ENCODE peak calls at places on chromosome 5, in eight cellular contexts. W is ovary, M is cardiac muscle cell, U is transverse colon, I is heart left ventricle, D is foreskin keratinocyte, F is A549, Y is type B pancreatic cell. J is an unnamed sample.

GRCh38 chr5:102919211-102919610 is 164.1 kb downstream of the PAM start:
- DNase-seq in W (no peak), U (no peak), I (no peak), Y (no peak), F (no peak), D (no peak), M (no peak), J (no peak)

GRCh38 chr5:4537489-4537888 is 602.6 kb upstream of the ADAMTS16 start:
- DNase-seq in M (no peak), I (no peak), D (no peak), F (no peak), W (no peak), Y (no peak), U (no peak), J (no peak)

GRCh38 chr5:111781200-111781599 is 24.2 kb upstream of the NREP start:
- DNase-seq in I (peak), W (peak), F (no peak), U (peak), M (no peak), Y (no peak), D (no peak), J (peak)

GRCh38 chr5:74500037-74500917 is 140.3 kb downstream of the ENC1 start:
- DNase-seq in U (no peak), D (no peak), W (no peak), I (no peak), F (no peak), Y (no peak), M (no peak), J (no peak)

GRCh38 chr5:95960802-95961616 is 642 bp downstream of the ELL2 start:
- DNase-seq in I (peak), Y (peak), D (no peak), M (peak), U (peak), F (peak), W (peak), J (peak)

GRCh38 chr5:98773214-98773463 is 324 bp upstream of the RGMB start:
- DNase-seq in W (no peak), D (no peak), M (no peak), Y (no peak), I (no peak), F (no peak), U (no peak), J (no peak)

GRCh38 chr5:138601444-138601843 is 26.2 kb upstream of the HSPA9 start:
- DNase-seq in M (no peak), F (no peak), U (peak), W (no peak), Y (no peak), I (no peak), D (peak), J (peak)

GRCh38 chr5:52668139-52668538 is 119.6 kb upstream of the ITGA1 start:
- DNase-seq in I (no peak), M (no peak), D (no peak), F (no peak), Y (no peak), W (no peak), U (no peak), J (no peak)

GRCh38 chr5:134935711-134936602 is 31.0 kb downstream of the PCBD2 start:
- DNase-seq in M (no peak), F (no peak), Y (no peak), U (no peak), I (no peak), D (no peak), W (no peak), J (no peak)

DNA sequence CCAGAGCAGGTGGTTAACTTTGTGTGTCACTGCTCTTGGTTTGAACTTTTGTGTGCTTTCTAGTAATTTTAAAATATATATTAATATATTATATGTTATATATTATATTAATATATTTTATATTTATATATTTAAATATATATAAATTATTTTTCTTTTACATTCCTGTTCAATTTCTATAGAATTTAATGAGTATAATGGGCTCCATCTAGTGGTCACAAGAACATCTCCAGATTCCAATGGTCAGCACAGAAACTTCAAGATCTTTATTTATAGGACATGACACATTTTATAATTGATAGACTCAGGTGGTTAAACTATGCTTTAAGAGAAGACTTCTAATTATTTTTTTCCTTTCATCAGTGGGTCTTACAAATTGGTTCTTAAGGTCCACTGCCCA is 39.1 kb downstream of the COL23A1 start:
- DNase-seq in M (peak), Y (no peak), F (peak), U (no peak), I (no peak), W (no peak), D (no peak), J (no peak)
- TF ChIP-seq CTCF in M (peak), Y (peak), F (peak), U (peak), I (peak), W (no peak), D (peak), J (no peak)

GRCh38 chr5:150117945-150118560 is 31.7 kb upstream of the CSF1R start:
- DNase-seq in W (no peak), I (no peak), F (no peak), U (no peak), D (no peak), Y (no peak), M (no peak), J (peak)

GRCh38 chr5:150120617-150121447 is 34.5 kb upstream of the CSF1R start:
- DNase-seq in F (no peak), W (peak), Y (no peak), M (no peak), I (no peak), U (no peak), D (no peak), J (peak)

GRCh38 chr5:150118561-150119229 is 32.3 kb upstream of the CSF1R start:
- DNase-seq in D (no peak), W (no peak), Y (no peak), U (no peak), F (no peak), I (no peak), M (no peak), J (no peak)

GRCh38 chr5:150120062-150120441 is 33.7 kb upstream of the CSF1R start:
- DNase-seq in Y (no peak), I (no peak), W (peak), M (no peak), D (no peak), U (peak), F (no peak), J (no peak)

DNA sequence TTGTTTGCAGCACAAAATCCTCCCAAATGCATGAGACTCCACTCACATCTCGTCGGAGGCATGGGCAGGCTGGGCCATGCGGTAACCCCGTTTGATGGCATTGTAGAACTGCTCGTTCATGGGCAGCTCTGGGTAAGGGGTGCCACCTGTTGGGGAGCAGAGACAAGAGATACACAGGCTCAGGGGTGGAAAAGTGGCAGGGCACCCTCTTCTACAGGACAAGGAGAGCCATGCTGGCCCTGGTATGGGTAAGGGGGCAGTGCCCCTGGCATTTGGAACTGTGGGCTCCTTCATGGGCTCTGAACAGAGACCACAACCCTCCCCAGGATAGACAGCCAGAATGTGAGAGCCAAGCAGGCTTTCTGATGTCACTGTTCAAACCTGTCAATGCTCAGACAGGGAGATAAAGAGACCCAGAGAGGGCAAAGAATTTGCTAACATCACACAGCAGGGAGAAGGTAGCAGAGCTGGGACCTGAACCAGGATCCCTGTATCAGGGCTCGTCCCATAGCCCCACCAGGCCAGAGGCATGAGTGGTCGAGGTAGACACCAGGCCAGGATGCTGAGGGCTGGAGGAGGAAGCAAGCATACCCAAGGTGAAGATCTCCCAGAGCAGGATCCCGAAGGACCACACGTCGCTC is 33.2 kb upstream of the CSF1R start:
- DNase-seq in F (no peak), I (no peak), D (no peak), Y (no peak), M (no peak), W (peak), U (peak), J (no peak)
- TF ChIP-seq CTCF in F (no peak), I (no peak), D (peak), Y (no peak), M (no peak), W (no peak), U (no peak), J (no peak)

GRCh38 chr5:133919148-133920136 is 49.0 kb downstream of the C5orf15 start:
- DNase-seq in I (no peak), M (no peak), F (no peak), D (no peak), W (no peak), U (no peak), Y (no peak), J (no peak)
- TF ChIP-seq CTCF in I (no peak), M (peak), F (no peak), D (no peak), W (no peak), U (no peak), Y (no peak), J (no peak)

GRCh38 chr5:172646716-172647285 is 5.7 kb downstream of the NEURL1B start:
- DNase-seq in I (peak), Y (no peak), D (no peak), M (peak), U (peak), F (peak), W (no peak), J (peak)
- TF ChIP-seq CTCF in I (peak), Y (peak), D (peak), M (peak), U (peak), F (no peak), W (no peak), J (peak)

GRCh38 chr5:9617739-9618504 is 12.2 kb downstream of the TAS2R1 start:
- DNase-seq in W (no peak), I (no peak), D (no peak), Y (no peak), F (no peak), M (no peak), U (no peak), J (no peak)

GRCh38 chr5:9610969-9611368 is 19.2 kb downstream of the TAS2R1 start:
- DNase-seq in U (no peak), W (no peak), Y (no peak), M (no peak), F (no peak), I (no peak), D (no peak), J (no peak)

GRCh38 chr5:9610344-9610743 is 19.8 kb downstream of the TAS2R1 start:
- DNase-seq in I (no peak), M (peak), W (no peak), D (no peak), Y (no peak), F (no peak), U (no peak), J (no peak)

GRCh38 chr5:9617191-9617590 is 13.0 kb downstream of the TAS2R1 start:
- DNase-seq in W (no peak), D (no peak), U (no peak), I (no peak), Y (no peak), M (peak), F (no peak), J (no peak)

GRCh38 chr5:9613360-9613759 is 16.8 kb downstream of the TAS2R1 start:
- DNase-seq in M (no peak), W (no peak), F (no peak), U (no peak), Y (no peak), D (no peak), I (no peak), J (no peak)
- TF ChIP-seq CTCF in M (no peak), W (no peak), F (no peak), U (no peak), Y (no peak), D (no peak), I (no peak), J (no peak)

DNA sequence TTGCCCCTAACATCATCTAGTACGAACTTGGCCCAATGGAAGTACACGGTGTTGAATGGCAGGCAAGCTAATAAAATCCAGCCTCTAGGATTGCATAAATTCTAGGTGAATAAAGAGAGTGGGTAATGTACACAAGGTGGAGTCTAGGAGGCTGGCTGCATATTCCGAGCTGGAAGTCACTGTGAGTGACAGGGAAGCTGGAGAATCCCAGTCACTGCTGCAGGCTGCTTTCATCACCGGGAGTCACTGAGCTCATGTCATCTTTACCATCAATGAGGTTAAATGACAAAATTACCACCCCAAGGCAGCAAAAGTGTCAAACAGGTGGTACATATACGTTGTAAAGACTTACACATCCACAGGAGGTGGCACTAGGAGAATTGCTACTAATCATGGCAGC is 91.3 kb upstream of the HMHB1 start:
- DNase-seq in U (no peak), M (no peak), Y (no peak), I (no peak), W (no peak), D (no peak), F (no peak), J (no peak)
- TF ChIP-seq CTCF in U (no peak), M (no peak), Y (no peak), I (no peak), W (no peak), D (no peak), F (no peak), J (no peak)

GRCh38 chr5:124179788-124180187 is 566.7 kb downstream of the ZNF608 start:
- DNase-seq in W (no peak), M (no peak), U (no peak), I (no peak), F (no peak), D (no peak), Y (no peak), J (no peak)

GRCh38 chr5:124180523-124181461 is 565.6 kb downstream of the ZNF608 start:
- DNase-seq in M (no peak), D (no peak), I (no peak), U (no peak), F (no peak), Y (no peak), W (no peak), J (no peak)

GRCh38 chr5:124178050-124178449 is 568.4 kb downstream of the ZNF608 start:
- DNase-seq in W (no peak), M (no peak), U (no peak), I (no peak), F (no peak), Y (no peak), D (no peak), J (no peak)

GRCh38 chr5:124173386-124173785 is 573.1 kb downstream of the ZNF608 start:
- DNase-seq in M (no peak), U (no peak), F (no peak), D (no peak), Y (no peak), W (no peak), I (no peak), J (no peak)

DNA sequence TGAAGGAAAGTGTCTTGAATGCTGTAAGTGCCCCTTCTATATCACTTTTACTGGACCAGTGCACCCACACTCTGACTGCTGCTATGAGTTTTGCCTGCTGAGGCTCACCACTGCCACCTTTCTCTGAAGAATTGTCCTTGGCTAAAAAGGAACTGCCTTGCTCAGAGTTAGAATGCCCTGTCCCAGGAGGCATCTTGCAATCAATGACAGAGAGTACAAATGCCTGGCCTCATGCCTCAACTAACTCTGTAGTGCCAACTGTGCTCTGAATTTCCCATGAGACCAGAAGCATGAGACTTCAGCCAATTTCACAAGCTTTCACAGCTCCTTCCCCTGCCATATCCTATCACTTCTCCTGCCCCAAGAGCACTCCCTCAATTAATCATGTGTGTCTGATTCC is 569.7 kb downstream of the ZNF608 start:
- DNase-seq in Y (no peak), F (no peak), D (no peak), U (no peak), W (no peak), M (no peak), I (peak), J (peak)
- TF ChIP-seq CTCF in Y (no peak), F (no peak), D (peak), U (no peak), W (no peak), M (no peak), I (peak), J (peak)

DNA sequence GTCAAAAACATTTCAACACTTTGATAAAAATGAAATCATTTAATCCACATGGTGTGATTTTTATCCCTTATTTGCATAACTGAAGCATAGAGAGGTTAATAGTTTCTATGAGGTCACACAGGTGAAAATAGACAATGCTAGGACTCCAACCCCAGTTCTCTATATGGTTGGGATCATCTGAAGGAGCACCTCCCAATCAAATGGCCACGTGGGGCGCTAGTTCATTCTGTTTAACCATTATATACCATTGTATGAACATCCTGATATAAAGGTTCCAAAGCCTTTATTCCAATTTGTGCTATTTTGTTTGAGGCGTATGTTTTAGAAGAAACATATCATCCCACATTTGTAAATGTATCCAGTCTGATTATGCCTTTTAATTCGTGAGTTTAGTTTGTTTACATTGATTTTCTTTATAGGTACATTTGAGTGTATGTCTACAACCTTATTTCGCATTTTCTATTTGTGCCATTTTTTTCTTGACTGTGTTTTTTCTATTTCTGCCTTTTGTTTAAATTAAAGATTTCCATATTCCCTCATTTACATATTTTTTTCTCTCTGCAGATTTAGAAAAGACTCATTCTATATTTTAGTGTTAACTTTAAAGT is 1092.0 kb downstream of the MAT2B start:
- DNase-seq in F (no peak), I (no peak), D (no peak), Y (no peak), M (peak), U (no peak), W (no peak), J (no peak)
- TF ChIP-seq CTCF in F (peak), I (no peak), D (peak), Y (peak), M (no peak), U (no peak), W (no peak), J (no peak)

GRCh38 chr5:54905246-54905770 is 80.1 kb downstream of the ESM1 start:
- DNase-seq in I (no peak), M (no peak), D (no peak), Y (no peak), U (no peak), W (no peak), F (no peak), J (no peak)

GRCh38 chr5:54902817-54903473 is 82.4 kb downstream of the ESM1 start:
- DNase-seq in M (no peak), Y (no peak), F (no peak), W (no peak), I (no peak), D (no peak), U (peak), J (no peak)

GRCh38 chr5:54909126-54909525 is 76.3 kb downstream of the ESM1 start:
- DNase-seq in F (no peak), U (no peak), M (no peak), W (no peak), I (no peak), Y (no peak), D (no peak), J (no peak)

GRCh38 chr5:54904425-54904824 is 81.0 kb downstream of the ESM1 start:
- DNase-seq in Y (no peak), I (no peak), U (no peak), D (no peak), F (no peak), W (no peak), M (peak), J (no peak)

GRCh38 chr5:54905942-54906537 is 79.4 kb downstream of the ESM1 start:
- DNase-seq in U (peak), F (peak), W (peak), I (peak), Y (no peak), D (no peak), M (peak), J (peak)
- TF ChIP-seq CTCF in U (peak), F (peak), W (peak), I (peak), Y (peak), D (peak), M (peak), J (peak)

GRCh38 chr5:1973391-1974013 is 90.8 kb upstream of the IRX4 start:
- DNase-seq in I (no peak), F (no peak), W (no peak), U (no peak), Y (no peak), D (peak), M (no peak), J (no peak)

GRCh38 chr5:1974501-1975405 is 92.0 kb upstream of the IRX4 start:
- DNase-seq in Y (no peak), W (no peak), F (no peak), D (peak), U (no peak), M (no peak), I (no peak), J (no peak)

GRCh38 chr5:1975406-1975715 is 92.6 kb upstream of the IRX4 start:
- DNase-seq in U (peak), W (no peak), M (no peak), F (no peak), Y (no peak), I (no peak), D (peak), J (no peak)

GRCh38 chr5:1974081-1974480 is 91.4 kb upstream of the IRX4 start:
- DNase-seq in U (no peak), Y (no peak), M (no peak), F (no peak), W (no peak), D (peak), I (no peak), J (no peak)

GRCh38 chr5:1975898-1976765 is 93.4 kb upstream of the IRX4 start:
- DNase-seq in F (no peak), U (no peak), D (peak), Y (no peak), I (no peak), M (no peak), W (no peak), J (no peak)
- TF ChIP-seq CTCF in F (peak), U (no peak), D (peak), Y (peak), I (peak), M (no peak), W (no peak), J (no peak)